ENCODE peak calls at places on chromosomes 3 and 15, in four cellular contexts. T is A549, A is HepG2, W is K562. U is an unnamed sample.

GRCh38 chr15:37995461-37996347 is 61.3 kb downstream of the TMCO5A start:
- DNase-seq in T (peak; percentile 65), A (peak; percentile 18), W (peak; percentile 41), U (peak; percentile 75)

GRCh38 chr15:100295939-100296338 is 45.8 kb downstream of the ADAMTS17 start:
- DNase-seq in T (no peak), A (no peak), W (no peak), U (no peak)

GRCh38 chr3:174337227-174337626 is 521.9 kb upstream of the NAALADL2 start:
- DNase-seq in T (no peak), A (no peak), W (no peak), U (no peak)

GRCh38 chr3:35528728-35529127 is 110.6 kb upstream of the ARPP21 start:
- DNase-seq in T (no peak), A (peak; percentile 35), W (no peak), U (no peak)

GRCh38 chr3:14548321-14548729 is 8.2 kb upstream of the GRIP2 start:
- DNase-seq in T (peak; percentile 67), A (peak; percentile 56), W (peak; percentile 78), U (peak; percentile 56)

GRCh38 chr15:95450413-95450812 is 880.1 kb upstream of the NR2F2 start:
- DNase-seq in T (no peak), A (no peak), W (no peak), U (no peak)

GRCh38 chr3:129663045-129663446 is 56.6 kb upstream of the PLXND1 start:
- DNase-seq in T (peak; percentile 97), A (peak; percentile 83), W (no peak), U (no peak)

GRCh38 chr3:169241928-169242751 is 421.4 kb downstream of the MECOM start:
- DNase-seq in T (no peak), A (no peak), W (no peak), U (peak; percentile 59)

GRCh38 chr3:185280572-185281365 is 26.9 kb upstream of the EHHADH start:
- DNase-seq in T (peak; percentile 73), A (peak; percentile 78), W (peak; percentile 67), U (peak; percentile 70)

GRCh38 chr3:188262913-188263683 is 109.1 kb downstream of the LPP start:
- DNase-seq in T (peak; percentile 89), A (peak; percentile 27), W (no peak), U (peak; percentile 83)

GRCh38 chr3:65277788-65278187 is 590.0 kb upstream of the ADAMTS9 start:
- DNase-seq in T (no peak), A (no peak), W (no peak), U (no peak)
- TF ChIP-seq POLR2A in T (no peak), A (no peak), W (no peak), U (no peak)

DNA sequence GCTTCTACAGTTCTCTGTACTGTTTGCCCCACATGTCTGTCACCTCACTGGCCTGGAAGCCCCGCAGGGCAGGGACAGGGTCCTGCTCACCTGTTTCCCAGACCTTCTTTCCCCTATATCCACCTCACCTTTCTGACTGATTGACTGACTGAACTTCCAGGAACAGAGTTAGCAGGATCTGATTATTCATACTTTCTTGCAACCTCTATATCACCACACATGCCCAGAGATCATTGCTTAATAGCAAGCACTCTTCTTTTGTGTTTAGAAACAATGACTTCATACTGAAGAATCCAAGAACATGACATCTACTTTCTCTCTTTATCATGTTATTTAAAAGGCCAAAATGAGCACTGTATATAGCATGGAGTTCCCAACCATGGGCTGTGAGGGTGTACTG is 18.0 kb upstream of the CLEC3B start:
- DNase-seq in T (no peak), A (no peak), W (no peak), U (peak; percentile 79)
- TF ChIP-seq MAZ in T (no peak), A (no peak), W (no peak), U (no peak)

GRCh38 chr3:150627557-150627956 is 24.4 kb downstream of the SELENOT start:
- DNase-seq in T (no peak), A (no peak), W (no peak), U (peak; percentile 40)

GRCh38 chr3:150635526-150635925 is 32.4 kb downstream of the SELENOT start:
- DNase-seq in T (no peak), A (no peak), W (peak; percentile 16), U (no peak)

GRCh38 chr3:150635076-150635475 is 32.0 kb downstream of the SELENOT start:
- DNase-seq in T (no peak), A (no peak), W (peak; percentile 71), U (no peak)

GRCh38 chr3:150636258-150636657 is 33.1 kb downstream of the SELENOT start:
- DNase-seq in T (no peak), A (no peak), W (no peak), U (no peak)

DNA sequence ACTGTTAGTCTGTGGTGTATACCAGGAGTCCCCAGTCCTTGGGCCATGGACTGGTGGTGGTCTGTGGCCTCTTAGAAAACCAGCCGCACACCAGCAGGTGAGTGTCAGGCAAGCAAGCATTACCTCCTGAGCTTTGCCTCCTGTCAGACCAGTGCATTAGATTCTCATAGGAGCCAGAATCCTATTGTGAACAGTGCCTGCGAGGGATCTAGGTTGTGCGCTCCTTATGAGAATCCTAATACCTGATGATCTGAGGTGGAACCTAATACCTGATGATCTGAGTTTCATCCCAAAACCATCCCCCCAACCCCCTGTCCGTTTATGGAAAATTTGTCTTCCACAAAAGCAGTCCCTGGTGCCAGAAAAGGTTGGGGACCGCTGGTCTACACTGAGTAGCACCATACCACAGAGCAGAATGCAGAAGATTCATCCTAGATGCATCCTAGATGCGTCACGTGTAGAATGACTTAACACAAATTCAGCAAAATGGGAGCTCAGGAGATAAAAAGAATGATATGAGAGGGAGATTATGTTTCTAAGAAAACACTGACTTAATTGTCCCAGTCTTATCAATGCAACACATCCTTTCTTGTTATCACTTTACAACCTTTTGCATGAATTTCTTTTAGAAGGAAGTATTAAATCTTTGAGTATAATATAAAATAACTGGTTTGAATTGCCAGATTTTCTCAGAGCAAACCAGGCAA is 28.5 kb downstream of the SELENOT start:
- DNase-seq in T (no peak), A (no peak), W (peak; percentile 54), U (no peak)
- TF ChIP-seq POLR2A in T (no peak), A (no peak), W (peak; percentile 24), U (no peak)

GRCh38 chr15:92936693-92937092 is 36.6 kb downstream of the CHD2 start:
- DNase-seq in T (no peak), A (no peak), W (no peak), U (no peak)
- TF ChIP-seq MAZ in T (no peak), A (no peak), W (no peak), U (no peak)